ENCODE peak calls at places on chromosomes 13 and 19, in five cellular contexts. G is fibroblast of villous mesenchyme, P is adrenal gland, D is left lung, Y is dermis microvascular lymphatic vessel endothelial cell. L is an unnamed sample.

GRCh38 chr13:20191902-20192469 is 752 bp downstream of the GJB2 start:
- DNase-seq in D (peak), G (peak), Y (peak), P (no peak), L (no peak)

GRCh38 chr19:39212377-39212742 is 8.3 kb upstream of the SYCN start:
- DNase-seq in P (no peak), Y (peak), G (no peak), D (peak), L (no peak)

GRCh38 chr13:52652980-52653303 is 306 bp downstream of the SUGT1 start:
- DNase-seq in D (peak), Y (no peak), G (no peak), P (no peak), L (no peak)

GRCh38 chr19:42422576-42423461 is 4.4 kb downstream of the LIPE start:
- DNase-seq in G (no peak), P (no peak), Y (peak), D (no peak), L (no peak)

GRCh38 chr13:61778531-61778930 is 362.9 kb upstream of the PCDH20 start:
- DNase-seq in P (no peak), D (no peak), G (no peak), Y (no peak), L (no peak)

GRCh38 chr13:65090191-65090590 is 2139.9 kb downstream of the PCDH9 start:
- DNase-seq in P (no peak), D (no peak), G (peak), Y (no peak), L (no peak)

GRCh38 chr19:10286803-10287737 is at the start of gene ICAM4:
- DNase-seq in D (peak), P (peak), Y (peak), G (peak), L (no peak)

GRCh38 chr19:18251587-18252369 is 22.5 kb downstream of the IQCN start:
- DNase-seq in D (peak), G (peak), P (peak), Y (peak), L (peak)

GRCh38 chr19:39498262-39499081 is at the start of gene DLL3:
- DNase-seq in Y (peak), G (peak), P (no peak), D (no peak), L (no peak)

GRCh38 chr13:112903606-112904195 is 65.3 kb upstream of the MCF2L start:
- DNase-seq in P (no peak), G (no peak), Y (no peak), D (peak), L (no peak)

GRCh38 chr19:15298847-15299567 is 33.3 kb downstream of the BRD4 start:
- DNase-seq in P (no peak), G (no peak), D (no peak), Y (no peak), L (no peak)

GRCh38 chr13:29436291-29436690 is 159.2 kb downstream of the SLC7A1 start:
- DNase-seq in G (peak), Y (peak), P (no peak), D (no peak), L (peak)

GRCh38 chr13:40058757-40059236 is 403.3 kb downstream of the COG6 start:
- DNase-seq in G (peak), P (no peak), Y (no peak), D (no peak), L (no peak)

GRCh38 chr19:49677232-49677881 is at the start of gene PRMT1:
- DNase-seq in D (peak), Y (peak), P (no peak), G (no peak), L (no peak)

GRCh38 chr19:14683439-14683838 is 6.4 kb upstream of the ZNF333 start:
- DNase-seq in Y (no peak), P (no peak), D (no peak), G (no peak), L (no peak)

GRCh38 chr19:55147408-55148251 is 1.4 kb downstream of the TNNT1 start:
- DNase-seq in P (no peak), G (no peak), Y (no peak), D (no peak), L (no peak)

GRCh38 chr13:99656843-99657506 is 155.7 kb downstream of the TM9SF2 start:
- DNase-seq in G (no peak), Y (no peak), P (no peak), D (no peak), L (no peak)

GRCh38 chr13:100176781-100177389 is 88.0 kb downstream of the PCCA start:
- DNase-seq in D (no peak), Y (peak), P (no peak), G (peak), L (no peak)

GRCh38 chr19:38650180-38650775 is 2.8 kb downstream of the ACTN4 start:
- DNase-seq in Y (no peak), G (no peak), D (no peak), P (no peak), L (no peak)

GRCh38 chr13:114049626-114050101 is 75.8 kb upstream of the C13orf46 start:
- DNase-seq in D (peak), P (no peak), Y (no peak), G (no peak), L (no peak)

GRCh38 chr19:13597625-13598024 is 91.3 kb upstream of the CACNA1A start:
- DNase-seq in G (peak), P (peak), Y (peak), D (no peak), L (peak)

GRCh38 chr13:103236213-103236612 is 170.0 kb upstream of the SLC10A2 start:
- DNase-seq in Y (no peak), G (peak), P (no peak), D (no peak), L (no peak)

GRCh38 chr13:43285891-43286602 is 262.7 kb downstream of the DNAJC15 start:
- DNase-seq in Y (no peak), P (no peak), D (peak), G (no peak), L (no peak)

GRCh38 chr13:85266331-85266730 is 532.9 kb downstream of the SLITRK6 start:
- DNase-seq in D (no peak), G (no peak), Y (no peak), P (no peak), L (no peak)